ENCODE peak calls at places on chromosomes 16 and 17, in nine cellular contexts. S is colonic mucosa; D is OCI-LY7; P is CD8-positive, alpha-beta memory T cell; R is adipocyte; N is activated gamma-delta T cell treated with anti-CD3 and anti-CD28 coated beads, Interleukin-2, amount 50 U/mL, for 16 hours; Q is activated T-helper 9 cell treated with anti-CD3 and anti-CD28 coated beads, Interleukin-2, amount 50 U/mL, for 16 hours; E is fibroblast of mammary gland; Y is suprapubic skin. A is an unnamed sample.

GRCh38 chr16:55433030-55433429 is 46.0 kb upstream of the MMP2 start:
- DNase-seq in S (no peak), D (no peak), P (no peak), R (no peak), N (no peak), Q (no peak), E (no peak), Y (no peak), A (peak)

GRCh38 chr16:3640207-3640606 is 14.3 kb upstream of the DNASE1 start:
- DNase-seq in S (no peak), D (no peak), P (no peak), R (no peak), N (no peak), Q (no peak), E (no peak), Y (no peak), A (no peak)

GRCh38 chr16:19837984-19838707 is 46.5 kb downstream of the GPRC5B start:
- DNase-seq in S (no peak), D (no peak), P (no peak), R (no peak), N (no peak), Q (no peak), E (no peak), Y (no peak), A (no peak)

GRCh38 chr16:4682084-4682581 is 11.2 kb upstream of the NUDT16L1 start:
- DNase-seq in S (no peak), D (no peak), P (no peak), R (no peak), N (no peak), Q (no peak), E (no peak), Y (no peak), A (no peak)

GRCh38 chr17:83055911-83056582 is 23.4 kb upstream of the METRNL start:
- DNase-seq in S (no peak), D (no peak), P (no peak), R (peak), N (no peak), Q (no peak), E (peak), Y (no peak), A (no peak)

GRCh38 chr17:27659685-27660084 is 28.7 kb downstream of the LGALS9 start:
- DNase-seq in S (no peak), D (no peak), P (no peak), R (no peak), N (no peak), Q (no peak), E (no peak), Y (no peak), A (no peak)

GRCh38 chr17:58242171-58242784 is 3.9 kb downstream of the LPO start:
- DNase-seq in S (no peak), D (no peak), P (no peak), R (no peak), N (no peak), Q (no peak), E (no peak), Y (no peak), A (no peak)

GRCh38 chr17:9905902-9906301 is 831 bp upstream of the RCVRN start:
- DNase-seq in S (no peak), D (peak), P (no peak), R (peak), N (no peak), Q (no peak), E (peak), Y (no peak), A (no peak)

GRCh38 chr16:86964846-86965245 is 352.3 kb downstream of the C16orf95 start:
- DNase-seq in S (no peak), D (no peak), P (no peak), R (no peak), N (no peak), Q (no peak), E (no peak), Y (no peak), A (no peak)

GRCh38 chr17:77258638-77259037 is 117.9 kb downstream of the SEC14L1 start:
- DNase-seq in S (no peak), D (no peak), P (no peak), R (no peak), N (no peak), Q (no peak), E (no peak), Y (no peak), A (no peak)

GRCh38 chr17:50149425-50150353 is 788 bp downstream of the PPP1R9B start:
- DNase-seq in S (no peak), D (peak), P (peak), R (peak), N (no peak), Q (peak), E (peak), Y (no peak), A (peak)

GRCh38 chr17:27553019-27553511 is 77.9 kb upstream of the LGALS9 start:
- DNase-seq in S (no peak), D (no peak), P (no peak), R (no peak), N (no peak), Q (no peak), E (peak), Y (no peak), A (no peak)

A was measured in mucosa of gallbladder.